ENCODE peak calls at places on chromosomes 3 and 15, in six cellular contexts. T is cardiac fibroblast, Z is fibroblast of lung, V is skeletal muscle cell, W is lower leg skin, E is IMR-90. N is an unnamed sample.

GRCh38 chr3:134511500-134511899 is 25.6 kb downstream of the CEP63 start:
- DNase-seq in Z (no peak), E (no peak), V (no peak), W (no peak), T (no peak), N (no peak)

GRCh38 chr3:188914556-188914955 is 257.2 kb upstream of the TPRG1 start:
- DNase-seq in E (peak), T (peak), V (no peak), W (no peak), Z (peak), N (no peak)

GRCh38 chr3:4906107-4906621 is 73.1 kb upstream of the BHLHE40 start:
- DNase-seq in E (peak), T (peak), V (peak), W (no peak), Z (peak), N (no peak)

GRCh38 chr3:175941352-175941751 is 1082.2 kb downstream of the NAALADL2 start:
- DNase-seq in V (no peak), E (no peak), T (peak), Z (no peak), W (no peak), N (no peak)

GRCh38 chr3:24342275-24342674 is 152.4 kb downstream of the THRB start:
- DNase-seq in W (no peak), E (no peak), Z (no peak), T (no peak), V (no peak), N (no peak)

GRCh38 chr3:143184098-143184497 is 64.5 kb downstream of the CHST2 start:
- DNase-seq in E (no peak), V (no peak), Z (no peak), W (no peak), T (no peak), N (no peak)

GRCh38 chr3:27165348-27165747 is 203.8 kb downstream of the NEK10 start:
- DNase-seq in W (no peak), Z (peak), T (peak), V (peak), E (peak), N (no peak)

GRCh38 chr3:128590948-128591347 is 59.7 kb downstream of the RPN1 start:
- DNase-seq in T (no peak), E (no peak), Z (no peak), V (no peak), W (no peak), N (no peak)

GRCh38 chr3:134136604-134137003 is 106.9 kb upstream of the SLCO2A1 start:
- DNase-seq in E (no peak), V (no peak), Z (no peak), W (no peak), T (no peak), N (no peak)

GRCh38 chr3:100882571-100882981 is 110.6 kb downstream of the ABI3BP start:
- DNase-seq in W (no peak), T (peak), E (peak), Z (no peak), V (no peak), N (no peak)

GRCh38 chr3:9602620-9603019 is 46.7 kb upstream of the MTMR14 start:
- DNase-seq in T (no peak), E (no peak), W (no peak), V (no peak), Z (no peak), N (no peak)

GRCh38 chr3:56547486-56547885 is 9.5 kb upstream of the CCDC66 start:
- DNase-seq in E (no peak), Z (peak), T (peak), V (no peak), W (no peak), N (no peak)

GRCh38 chr3:7978104-7978457 is 523.5 kb upstream of the LMCD1 start:
- DNase-seq in Z (no peak), W (no peak), T (peak), E (no peak), V (no peak), N (no peak)

GRCh38 chr3:46934508-46935167 is 41.9 kb downstream of the CCDC12 start:
- DNase-seq in E (no peak), W (no peak), Z (peak), T (peak), V (no peak), N (no peak)

GRCh38 chr3:194141415-194142155 is 5.6 kb downstream of the HES1 start:
- DNase-seq in T (peak), Z (peak), E (peak), V (peak), W (peak), N (peak)

GRCh38 chr3:194142156-194142910 is 6.4 kb downstream of the HES1 start:
- DNase-seq in E (no peak), Z (no peak), T (peak), V (no peak), W (peak), N (no peak)

GRCh38 chr3:194139977-194140351 is 4.0 kb downstream of the HES1 start:
- DNase-seq in W (no peak), V (no peak), E (peak), T (peak), Z (no peak), N (no peak)

GRCh38 chr3:194139085-194139976 is 3.4 kb downstream of the HES1 start:
- DNase-seq in E (peak), V (peak), T (peak), Z (no peak), W (no peak), N (no peak)

GRCh38 chr3:194140520-194141414 is 4.8 kb downstream of the HES1 start:
- DNase-seq in V (no peak), E (no peak), W (peak), T (peak), Z (no peak), N (peak)
- H3K4me3 ChIP-seq in V (peak), E (peak), W (no peak), T (peak), Z (no peak), N (peak)

GRCh38 chr3:69094467-69095205 is 9.9 kb downstream of the ARL6IP5 start:
- DNase-seq in T (peak), Z (peak), W (no peak), V (no peak), E (peak), N (no peak)

GRCh38 chr3:69095636-69096035 is 10.9 kb downstream of the ARL6IP5 start:
- DNase-seq in T (no peak), E (no peak), W (no peak), V (no peak), Z (no peak), N (no peak)

GRCh38 chr3:69091389-69092029 is 6.8 kb downstream of the ARL6IP5 start:
- DNase-seq in W (no peak), T (no peak), Z (no peak), V (no peak), E (no peak), N (no peak)

GRCh38 chr3:69090021-69090420 is 5.3 kb downstream of the ARL6IP5 start:
- DNase-seq in E (peak), V (peak), W (no peak), Z (peak), T (peak), N (no peak)

GRCh38 chr3:69092030-69092513 is 7.3 kb downstream of the ARL6IP5 start:
- DNase-seq in W (no peak), Z (no peak), E (no peak), T (no peak), V (no peak), N (no peak)
- H3K4me3 ChIP-seq in W (no peak), Z (no peak), E (no peak), T (no peak), V (no peak), N (peak)

GRCh38 chr3:74614133-74614967 is at the start of gene CNTN3:
- DNase-seq in T (peak), Z (peak), V (no peak), W (no peak), E (peak), N (peak)

GRCh38 chr3:74613566-74613965 is 893 bp downstream of the CNTN3 start:
- DNase-seq in Z (no peak), E (peak), V (no peak), T (no peak), W (no peak), N (no peak)

GRCh38 chr3:74607803-74608202 is 6.7 kb downstream of the CNTN3 start:
- DNase-seq in E (no peak), V (no peak), T (no peak), Z (no peak), W (no peak), N (no peak)

GRCh38 chr3:74617786-74618185 is 3.3 kb upstream of the CNTN3 start:
- DNase-seq in T (no peak), Z (no peak), V (no peak), E (no peak), W (no peak), N (no peak)

GRCh38 chr3:74613060-74613459 is 1.4 kb downstream of the CNTN3 start:
- DNase-seq in E (peak), V (no peak), T (no peak), W (no peak), Z (no peak), N (no peak)
- H3K4me3 ChIP-seq in E (peak), V (peak), T (no peak), W (no peak), Z (peak), N (no peak)

GRCh38 chr15:33865416-33865815 is 102.9 kb upstream of the CHRM5 start:
- DNase-seq in Z (peak), V (peak), T (peak), E (peak), W (no peak), N (no peak)

GRCh38 chr15:33871911-33872760 is 96.2 kb upstream of the CHRM5 start:
- DNase-seq in E (peak), V (no peak), Z (no peak), T (peak), W (no peak), N (no peak)

GRCh38 chr15:33860749-33861148 is 107.5 kb upstream of the CHRM5 start:
- DNase-seq in T (peak), W (no peak), V (peak), Z (peak), E (peak), N (no peak)

GRCh38 chr15:33864360-33865075 is 103.8 kb upstream of the CHRM5 start:
- DNase-seq in Z (peak), E (peak), V (no peak), T (no peak), W (no peak), N (no peak)

DNA sequence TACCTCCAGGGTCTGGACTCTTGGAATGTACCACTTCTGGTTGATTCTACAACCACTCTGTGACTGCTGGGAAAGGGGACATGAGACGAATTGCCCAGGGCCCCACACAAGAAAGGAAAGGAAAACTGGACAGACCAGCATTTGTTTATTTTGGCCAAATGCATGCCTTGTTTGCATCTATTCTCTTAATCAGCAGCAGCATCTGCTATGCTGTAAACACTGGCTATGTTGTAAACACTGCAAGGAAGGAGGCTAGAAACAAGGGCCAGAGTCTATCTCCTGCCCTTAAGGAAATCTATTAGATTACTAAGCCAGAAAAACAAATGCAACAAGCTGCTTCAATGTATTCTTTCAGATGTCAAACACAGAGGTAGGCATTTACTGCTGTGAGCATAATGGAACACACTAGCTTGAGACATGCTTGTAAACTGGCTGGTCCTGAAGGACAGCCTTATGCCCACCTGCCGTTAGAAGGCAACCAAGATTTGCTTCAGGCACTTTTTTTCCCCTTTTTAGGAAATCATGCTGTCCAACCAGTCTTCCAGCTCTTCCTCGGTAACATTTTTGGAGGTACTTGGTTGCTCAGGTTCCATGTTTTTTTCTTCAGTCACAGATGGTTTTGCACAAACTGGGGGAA is 102.1 kb upstream of the CHRM5 start:
- DNase-seq in E (peak), V (no peak), Z (peak), T (no peak), W (no peak), N (no peak)
- H3K4me3 ChIP-seq in E (no peak), V (no peak), Z (no peak), T (no peak), W (no peak), N (no peak)

GRCh38 chr3:19149388-19149787 is 1.1 kb downstream of the KCNH8 start:
- DNase-seq in W (no peak), E (no peak), Z (peak), V (no peak), T (peak), N (no peak)
- H3K4me3 ChIP-seq in W (no peak), E (no peak), Z (no peak), V (no peak), T (no peak), N (no peak)

GRCh38 chr3:151200586-151200985 is 2.4 kb downstream of the GPR171 start:
- DNase-seq in V (no peak), E (no peak), Z (peak), W (no peak), T (no peak), N (no peak)
- H3K4me3 ChIP-seq in V (no peak), E (no peak), Z (no peak), W (no peak), T (no peak), N (no peak)

GRCh38 chr15:89372069-89373033 is 37.7 kb upstream of the POLG start:
- DNase-seq in V (no peak), E (no peak), Z (no peak), T (no peak), W (no peak), N (no peak)
- H3K4me3 ChIP-seq in V (no peak), E (no peak), Z (no peak), T (no peak), W (no peak), N (no peak)

GRCh38 chr15:51162865-51163762 is 68.4 kb upstream of the TNFAIP8L3 start:
- DNase-seq in Z (peak), E (peak), T (peak), V (no peak), W (peak), N (no peak)
- H3K4me3 ChIP-seq in Z (peak), E (peak), T (peak), V (peak), W (no peak), N (no peak)

GRCh38 chr3:30091611-30092135 is 514.7 kb upstream of the TGFBR2 start:
- DNase-seq in E (no peak), V (no peak), T (no peak), Z (no peak), W (no peak), N (no peak)
- H3K4me3 ChIP-seq in E (no peak), V (no peak), T (no peak), Z (no peak), W (no peak), N (no peak)

N was measured in left lung.